ENCODE peak calls at places on chromosome 5, in four cellular contexts. K, C, W and F are unnamed samples.
A peak's percentile ranks its signal among the peaks of the same experiment; 100 is the strongest.

GRCh38 chr5:173554989-173555705 is 61.3 kb downstream of the BOD1 start:
- DNase-seq in K (no peak), W (no peak), C (peak; percentile 36), F (no peak)

GRCh38 chr5:168404366-168404765 is 81.9 kb upstream of the RARS1 start:
- DNase-seq in K (no peak), C (no peak), W (no peak), F (no peak)

GRCh38 chr5:137367951-137368350 is 131.2 kb downstream of the SPOCK1 start:
- DNase-seq in K (no peak), C (no peak), W (no peak), F (no peak)

GRCh38 chr5:73295447-73295846 is 122.5 kb downstream of the TMEM174 start:
- DNase-seq in K (no peak), W (peak; percentile 20), C (no peak), F (no peak)

GRCh38 chr5:154646841-154647759 is 108.1 kb upstream of the LARP1 start:
- DNase-seq in C (no peak), K (peak; percentile 26), W (no peak), F (peak; percentile 78)

GRCh38 chr5:10481241-10481932 is 39.7 kb downstream of the ROPN1L start:
- DNase-seq in K (no peak), W (peak; percentile 62), C (no peak), F (no peak)

GRCh38 chr5:180460834-180461233 is 33.3 kb upstream of the CNOT6 start:
- DNase-seq in C (no peak), K (no peak), W (no peak), F (no peak)

GRCh38 chr5:156188026-156188425 is 138.9 kb upstream of the SGCD start:
- DNase-seq in K (no peak), W (no peak), C (no peak), F (no peak)

GRCh38 chr5:109907751-109908150 is 218.0 kb downstream of the MAN2A1 start:
- DNase-seq in K (no peak), W (no peak), C (no peak), F (no peak)

GRCh38 chr5:77418601-77419591 is 73.2 kb downstream of the WDR41 start:
- DNase-seq in W (no peak), C (peak; percentile 25), K (no peak), F (peak; percentile 63)

GRCh38 chr5:66742083-66742895 is 146.1 kb downstream of the MAST4 start:
- DNase-seq in W (peak; percentile 61), C (peak; percentile 36), K (peak; percentile 45), F (peak; percentile 40)

GRCh38 chr5:140145818-140146522 is 20.2 kb downstream of the IGIP start:
- DNase-seq in W (peak; percentile 51), K (peak; percentile 75), C (peak; percentile 59), F (peak; percentile 81)

GRCh38 chr5:64209353-64209752 is 43.7 kb downstream of the RNF180 start:
- DNase-seq in K (no peak), W (no peak), C (no peak), F (no peak)

GRCh38 chr5:131514316-131515275 is 120.4 kb downstream of the RAPGEF6 start:
- DNase-seq in W (no peak), K (no peak), C (no peak), F (no peak)

GRCh38 chr5:111231053-111231586 is 6.9 kb downstream of the CAMK4 start:
- DNase-seq in K (no peak), C (no peak), W (no peak), F (no peak)

GRCh38 chr5:103840600-103840999 is 278.0 kb upstream of the NUDT12 start:
- DNase-seq in W (no peak), K (no peak), C (no peak), F (no peak)

GRCh38 chr5:134132372-134133212 is 18.1 kb downstream of the TCF7 start:
- DNase-seq in W (no peak), C (no peak), K (no peak), F (no peak)

GRCh38 chr5:149902177-149902576 is 42.4 kb downstream of the PDE6A start:
- DNase-seq in K (no peak), C (no peak), W (peak; percentile 21), F (no peak)

GRCh38 chr5:132495672-132496630 is 5.4 kb upstream of the IRF1 start:
- DNase-seq in K (peak; percentile 87), C (peak; percentile 95), W (peak; percentile 91), F (peak; percentile 99)

GRCh38 chr5:375921-376871 is 54.7 kb downstream of the AHRR start:
- DNase-seq in K (no peak), W (no peak), C (peak; percentile 2), F (peak; percentile 39)

GRCh38 chr5:171596391-171596878 is 177.0 kb downstream of the FGF18 start:
- DNase-seq in C (peak; percentile 48), K (peak; percentile 30), W (no peak), F (peak; percentile 43)

GRCh38 chr5:112938286-112938685 is 16.3 kb upstream of the REEP5 start:
- DNase-seq in W (no peak), C (no peak), K (no peak), F (no peak)

GRCh38 chr5:60482301-60482700 is 217.7 kb downstream of the DEPDC1B start:
- DNase-seq in W (no peak), C (no peak), K (no peak), F (no peak)

GRCh38 chr5:132466453-132467291 is 23.9 kb downstream of the IRF1 start:
- DNase-seq in W (no peak), K (no peak), C (no peak), F (peak; percentile 95)

GRCh38 chr5:160197341-160198147 is 31.8 kb upstream of the FABP6 start:
- DNase-seq in K (no peak), W (no peak), C (no peak), F (no peak)

GRCh38 chr5:76402251-76402879 is 720 bp upstream of the IQGAP2 start:
- DNase-seq in C (peak; percentile 28), K (peak; percentile 25), W (peak; percentile 21), F (peak; percentile 71)

GRCh38 chr5:78273436-78273835 is 21.1 kb downstream of the AP3B1 start:
- DNase-seq in K (no peak), W (no peak), C (no peak), F (no peak)

GRCh38 chr5:42982107-42982622 is 58.0 kb downstream of the ANXA2R start:
- DNase-seq in W (peak; percentile 79), C (no peak), K (no peak), F (no peak)

GRCh38 chr5:72788851-72789505 is 27.5 kb upstream of the TNPO1 start:
- DNase-seq in C (no peak), W (peak; percentile 77), K (no peak), F (no peak)

GRCh38 chr5:135714126-135714894 is 120.2 kb upstream of the SLC25A48 start:
- DNase-seq in K (no peak), C (no peak), W (no peak), F (no peak)

GRCh38 chr5:138032028-138032571 is 779 bp downstream of the FAM13B start:
- DNase-seq in C (peak; percentile 43), K (peak; percentile 58), W (no peak), F (peak; percentile 82)

DNA sequence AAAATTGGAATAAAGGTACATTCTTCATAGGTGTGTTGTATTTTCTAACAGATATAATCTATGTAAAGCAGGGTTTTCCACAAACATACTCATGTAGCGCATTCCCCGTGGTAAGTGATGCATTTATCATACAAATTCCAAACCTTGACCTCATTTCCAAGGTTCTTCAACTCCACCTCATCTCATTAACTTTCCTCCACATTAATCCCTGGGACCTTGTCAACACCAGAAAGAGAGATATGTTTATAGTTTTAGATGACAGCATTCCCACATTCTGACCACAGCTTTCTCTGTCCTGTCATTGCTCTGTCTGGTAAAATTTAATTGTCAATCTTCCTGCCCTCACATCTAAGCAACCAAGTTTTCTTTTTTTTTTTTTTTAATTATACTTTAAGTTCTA is 415.1 kb downstream of the TMEM161B start:
- DNase-seq in W (no peak), C (no peak), K (no peak), F (no peak)
- TF ChIP-seq POLR2A in W (no peak), C (no peak), K (no peak), F (no peak)

GRCh38 chr5:141363952-141364660 is at the start of gene PCDHGA5:
- DNase-seq in C (no peak), W (peak; percentile 46), K (no peak), F (no peak)

GRCh38 chr5:141359790-141360426 is at the start of gene PCDHGB2:
- DNase-seq in K (no peak), W (no peak), C (no peak), F (no peak)

GRCh38 chr5:141356950-141357349 is 2.1 kb downstream of the PCDHGA4 start:
- DNase-seq in K (no peak), C (no peak), W (no peak), F (no peak)

GRCh38 chr5:141362719-141363118 is 1.2 kb upstream of the PCDHGA5 start:
- DNase-seq in W (no peak), K (no peak), C (no peak), F (no peak)

DNA sequence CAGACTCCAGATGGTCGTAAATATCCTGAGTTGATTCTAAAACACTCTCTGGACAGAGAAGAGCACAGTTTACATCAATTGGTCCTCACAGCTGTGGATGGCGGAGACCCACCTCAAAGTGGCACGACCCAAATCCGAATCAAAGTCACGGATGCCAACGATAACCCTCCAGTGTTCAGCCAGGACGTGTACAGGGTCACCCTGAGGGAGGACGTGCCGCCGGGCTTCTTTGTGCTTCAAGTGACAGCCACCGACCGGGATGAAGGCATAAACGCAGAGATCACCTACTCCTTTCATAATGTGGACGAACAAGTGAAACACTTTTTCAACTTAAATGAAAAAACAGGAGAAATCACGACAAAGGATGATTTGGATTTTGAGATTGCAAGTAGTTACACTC is 891 bp downstream of the PCDHGB2 start:
- DNase-seq in K (no peak), W (no peak), C (no peak), F (no peak)
- H3K9me3 ChIP-seq in K (peaks cover 7% of the 10 kb centered on the region), W (peaks cover 69% of the 10 kb centered on the region), C (no peaks in the 10 kb centered on the region), F (peaks cover under 1% of the 10 kb centered on the region)

GRCh38 chr5:151085517-151086031 is 4.7 kb upstream of the TNIP1 start:
- DNase-seq in K (peak; percentile 68), W (peak; percentile 57), C (no peak), F (peak; percentile 72)
- TF ChIP-seq POLR2A in K (no peak), W (no peak), C (no peak), F (no peak)

GRCh38 chr5:53691014-53691413 is 130.6 kb downstream of the NDUFS4 start:
- DNase-seq in W (no peak), K (no peak), C (no peak), F (no peak)
- H3K9me3 ChIP-seq in W (peaks cover 24% of the 10 kb centered on the region), K (no peaks in the 10 kb centered on the region), C (no peaks in the 10 kb centered on the region), F (peaks cover 13% of the 10 kb centered on the region)